ENCODE peak calls at places on chromosome 2, in six cellular contexts. One of them, this sample, is unnamed.

GRCh38 chr2:197398913-197399312 is 35.9 kb downstream of the SF3B1 start:
- DNase-seq in amygdala: no peak
- DNase-seq in CD4-positive, alpha-beta T cell: no peak
- DNase-seq in kidney glomerular epithelial cell: no peak
- DNase-seq in fibroblast of the aortic adventitia: no peak
- DNase-seq in effector CD8-positive, alpha-beta T cell: no peak
- DNase-seq in this sample: no peak

GRCh38 chr2:126963390-126963789 is 64.7 kb downstream of the TEX51 start:
- DNase-seq in amygdala: peak
- DNase-seq in CD4-positive, alpha-beta T cell: no peak
- DNase-seq in kidney glomerular epithelial cell: no peak
- DNase-seq in fibroblast of the aortic adventitia: no peak
- DNase-seq in effector CD8-positive, alpha-beta T cell: no peak
- DNase-seq in this sample: no peak

GRCh38 chr2:47558116-47559078 is 155.4 kb downstream of the MSH2 start:
- DNase-seq in amygdala: no peak
- DNase-seq in CD4-positive, alpha-beta T cell: no peak
- DNase-seq in kidney glomerular epithelial cell: no peak
- DNase-seq in fibroblast of the aortic adventitia: peak
- DNase-seq in effector CD8-positive, alpha-beta T cell: no peak
- DNase-seq in this sample: no peak

GRCh38 chr2:200828572-200829257 is 17.0 kb downstream of the BZW1 start:
- DNase-seq in amygdala: no peak
- DNase-seq in CD4-positive, alpha-beta T cell: no peak
- DNase-seq in kidney glomerular epithelial cell: no peak
- DNase-seq in fibroblast of the aortic adventitia: no peak
- DNase-seq in effector CD8-positive, alpha-beta T cell: no peak
- DNase-seq in this sample: no peak

GRCh38 chr2:68721482-68722071 is 13.0 kb upstream of the ARHGAP25 start:
- DNase-seq in amygdala: no peak
- DNase-seq in CD4-positive, alpha-beta T cell: no peak
- DNase-seq in kidney glomerular epithelial cell: no peak
- DNase-seq in fibroblast of the aortic adventitia: no peak
- DNase-seq in effector CD8-positive, alpha-beta T cell: no peak
- DNase-seq in this sample: peak

GRCh38 chr2:98457045-98457696 is 12.5 kb downstream of the INPP4A start:
- DNase-seq in amygdala: no peak
- DNase-seq in CD4-positive, alpha-beta T cell: no peak
- DNase-seq in kidney glomerular epithelial cell: peak
- DNase-seq in fibroblast of the aortic adventitia: peak
- DNase-seq in effector CD8-positive, alpha-beta T cell: no peak
- DNase-seq in this sample: no peak

GRCh38 chr2:110858135-110858737 is 125.9 kb downstream of the ACOXL start:
- DNase-seq in amygdala: peak
- DNase-seq in CD4-positive, alpha-beta T cell: peak
- DNase-seq in kidney glomerular epithelial cell: no peak
- DNase-seq in fibroblast of the aortic adventitia: no peak
- DNase-seq in effector CD8-positive, alpha-beta T cell: peak
- DNase-seq in this sample: peak

GRCh38 chr2:177553176-177553909 is 160.8 kb downstream of the AGPS start:
- DNase-seq in amygdala: no peak
- DNase-seq in CD4-positive, alpha-beta T cell: no peak
- DNase-seq in kidney glomerular epithelial cell: peak
- DNase-seq in fibroblast of the aortic adventitia: no peak
- DNase-seq in effector CD8-positive, alpha-beta T cell: no peak
- DNase-seq in this sample: no peak

GRCh38 chr2:135607561-135607960 is 76.3 kb downstream of the R3HDM1 start:
- DNase-seq in amygdala: no peak
- DNase-seq in CD4-positive, alpha-beta T cell: no peak
- DNase-seq in kidney glomerular epithelial cell: no peak
- DNase-seq in fibroblast of the aortic adventitia: peak
- DNase-seq in effector CD8-positive, alpha-beta T cell: no peak
- DNase-seq in this sample: no peak

This sample was measured in NK-92 treated with Interleukin-12 subunit alpha and Interleukin-12 subunit beta, amount 100 ng/mL, for 24 hours.